ENCODE peak calls at places on chromosomes 6 and 20, in four cellular contexts. U is Peyer's patch, X is PC-3, Y is heart right ventricle. J is an unnamed sample.

GRCh38 chr6:90238663-90239542 is 57.7 kb downstream of the BACH2 start:
- DNase-seq in U (no peak), X (no peak), Y (no peak), J (no peak)

GRCh38 chr6:28772480-28773381 is 151.1 kb downstream of the TRIM27 start:
- DNase-seq in U (no peak), X (no peak), Y (no peak), J (no peak)

GRCh38 chr6:44487611-44488010 is 100.1 kb downstream of the CDC5L start:
- DNase-seq in U (no peak), X (no peak), Y (no peak), J (no peak)

GRCh38 chr6:32689531-32690505 is 23.4 kb upstream of the HLA-DQB1 start:
- DNase-seq in U (peak), X (no peak), Y (no peak), J (peak)

GRCh38 chr20:9958693-9959092 is 76.1 kb upstream of the ANKEF1 start:
- DNase-seq in U (no peak), X (no peak), Y (no peak), J (no peak)

GRCh38 chr20:60823001-60823649 is 428.9 kb upstream of the CDH4 start:
- DNase-seq in U (no peak), X (no peak), Y (no peak), J (no peak)

GRCh38 chr6:158789115-158789917 is 29.9 kb downstream of the EZR start:
- DNase-seq in U (peak), X (no peak), Y (no peak), J (no peak)

GRCh38 chr6:115485400-115485799 is 575.3 kb downstream of the FRK start:
- DNase-seq in U (no peak), X (peak), Y (no peak), J (no peak)

GRCh38 chr6:52233975-52234823 is 10.1 kb downstream of the IL17F start:
- DNase-seq in U (no peak), X (peak), Y (no peak), J (peak)

GRCh38 chr20:38673731-38674177 is 50.5 kb upstream of the SLC32A1 start:
- DNase-seq in U (no peak), X (no peak), Y (no peak), J (no peak)

GRCh38 chr6:113530769-113531168 is 326.4 kb upstream of the MARCKS start:
- DNase-seq in U (no peak), X (peak), Y (no peak), J (peak)

GRCh38 chr6:99821164-99821563 is 172.9 kb downstream of the MCHR2 start:
- DNase-seq in U (no peak), X (peak), Y (no peak), J (no peak)

GRCh38 chr6:135088818-135089809 is 34.5 kb upstream of the HBS1L start:
- DNase-seq in U (no peak), X (peak), Y (no peak), J (peak)

GRCh38 chr6:10268661-10269060 is 146.2 kb downstream of the TFAP2A start:
- DNase-seq in U (no peak), X (no peak), Y (no peak), J (no peak)

GRCh38 chr6:63546236-63546635 is 26.0 kb upstream of the LOC128125822 start:
- DNase-seq in U (no peak), X (no peak), Y (no peak), J (no peak)
- H3K27ac ChIP-seq in U (no peak), X (no peak), Y (no peak), J (no peak)

DNA sequence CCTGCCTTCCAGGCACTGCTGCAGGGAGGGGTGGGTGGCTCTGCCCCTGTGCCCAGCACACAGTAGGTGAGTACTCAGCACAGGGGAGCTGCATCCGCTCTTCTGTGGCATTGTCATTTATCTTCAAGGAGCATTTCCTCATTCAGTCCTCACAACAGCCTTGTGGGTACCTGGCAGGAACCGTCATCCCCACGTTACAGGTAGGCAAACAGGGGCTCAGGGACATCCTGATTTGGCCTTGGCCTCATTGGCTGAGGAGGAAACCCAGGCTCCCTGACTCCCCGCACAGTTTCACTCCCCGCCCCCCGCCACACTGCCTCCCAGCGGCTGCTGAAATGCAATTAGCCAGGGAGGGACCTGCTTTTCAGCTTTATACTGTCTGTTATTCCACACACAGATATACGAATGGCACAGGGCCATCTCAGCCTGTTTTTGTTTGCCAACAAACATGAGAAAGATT is 24.3 kb upstream of the PNPLA1 start:
- DNase-seq in U (no peak), X (no peak), Y (no peak), J (no peak)
- TF ChIP-seq CTCF in U (no peak), X (peak), Y (no peak), J (no peak)

GRCh38 chr6:105675715-105676397 is 273.0 kb upstream of the PREP start:
- DNase-seq in U (no peak), X (peak), Y (no peak), J (peak)
- H3K27ac ChIP-seq in U (no peak), X (peak), Y (no peak), J (no peak)

DNA sequence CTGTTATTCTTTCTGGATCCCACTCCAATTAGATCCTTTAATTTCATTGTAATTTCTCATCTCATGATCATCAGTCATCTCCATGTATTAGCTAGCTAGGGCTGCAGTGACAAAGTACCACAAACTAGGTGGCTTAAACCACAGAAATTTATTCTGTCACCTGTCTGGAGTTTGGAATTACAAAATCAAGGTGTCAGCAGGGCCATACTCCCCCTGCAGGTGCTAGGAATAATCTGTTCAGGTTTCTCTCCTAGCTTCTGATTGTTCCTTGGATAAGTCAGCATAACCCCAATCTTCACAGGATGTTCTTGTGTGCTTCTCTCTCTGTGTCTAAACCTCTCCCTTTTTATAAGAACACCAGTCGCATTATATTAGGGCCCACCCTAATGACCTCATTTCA is 40.4 kb downstream of the BEND6 start:
- DNase-seq in U (no peak), X (peak), Y (no peak), J (peak)
- TF ChIP-seq CTCF in U (no peak), X (peak), Y (no peak), J (no peak)

GRCh38 chr6:14664112-14664592 is 546.6 kb downstream of the CD83 start:
- DNase-seq in U (peak), X (no peak), Y (no peak), J (no peak)

GRCh38 chr6:14661696-14662095 is 544.1 kb downstream of the CD83 start:
- DNase-seq in U (no peak), X (no peak), Y (no peak), J (no peak)

GRCh38 chr6:14661188-14661587 is 543.6 kb downstream of the CD83 start:
- DNase-seq in U (peak), X (no peak), Y (no peak), J (no peak)

GRCh38 chr6:14665827-14666724 is 548.5 kb downstream of the CD83 start:
- DNase-seq in U (no peak), X (peak), Y (no peak), J (peak)

GRCh38 chr6:14664616-14665315 is 547.2 kb downstream of the CD83 start:
- DNase-seq in U (peak), X (peak), Y (no peak), J (no peak)
- H3K27ac ChIP-seq in U (no peak), X (peak), Y (no peak), J (no peak)

DNA sequence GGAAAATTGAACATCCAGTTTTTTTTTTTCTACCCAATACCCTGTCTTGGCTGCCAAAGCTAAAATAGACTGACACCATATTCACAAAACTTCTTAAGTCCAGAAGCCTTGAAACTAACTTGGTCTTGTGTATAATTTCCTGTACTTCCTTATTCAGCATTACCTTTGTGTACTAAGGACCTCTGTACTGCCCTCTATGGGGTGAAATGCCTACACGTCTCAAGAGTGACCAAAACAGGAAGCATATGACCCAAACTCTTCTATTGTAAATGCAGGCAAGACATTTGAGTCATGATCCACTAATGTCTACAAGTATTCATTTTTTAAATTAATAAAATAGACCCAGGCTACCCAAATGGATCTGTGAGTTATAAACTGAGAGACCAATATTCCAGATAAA is 50.4 kb downstream of the HMGCLL1 start:
- DNase-seq in U (no peak), X (peak), Y (no peak), J (peak)
- TF ChIP-seq CTCF in U (no peak), X (peak), Y (no peak), J (no peak)

DNA sequence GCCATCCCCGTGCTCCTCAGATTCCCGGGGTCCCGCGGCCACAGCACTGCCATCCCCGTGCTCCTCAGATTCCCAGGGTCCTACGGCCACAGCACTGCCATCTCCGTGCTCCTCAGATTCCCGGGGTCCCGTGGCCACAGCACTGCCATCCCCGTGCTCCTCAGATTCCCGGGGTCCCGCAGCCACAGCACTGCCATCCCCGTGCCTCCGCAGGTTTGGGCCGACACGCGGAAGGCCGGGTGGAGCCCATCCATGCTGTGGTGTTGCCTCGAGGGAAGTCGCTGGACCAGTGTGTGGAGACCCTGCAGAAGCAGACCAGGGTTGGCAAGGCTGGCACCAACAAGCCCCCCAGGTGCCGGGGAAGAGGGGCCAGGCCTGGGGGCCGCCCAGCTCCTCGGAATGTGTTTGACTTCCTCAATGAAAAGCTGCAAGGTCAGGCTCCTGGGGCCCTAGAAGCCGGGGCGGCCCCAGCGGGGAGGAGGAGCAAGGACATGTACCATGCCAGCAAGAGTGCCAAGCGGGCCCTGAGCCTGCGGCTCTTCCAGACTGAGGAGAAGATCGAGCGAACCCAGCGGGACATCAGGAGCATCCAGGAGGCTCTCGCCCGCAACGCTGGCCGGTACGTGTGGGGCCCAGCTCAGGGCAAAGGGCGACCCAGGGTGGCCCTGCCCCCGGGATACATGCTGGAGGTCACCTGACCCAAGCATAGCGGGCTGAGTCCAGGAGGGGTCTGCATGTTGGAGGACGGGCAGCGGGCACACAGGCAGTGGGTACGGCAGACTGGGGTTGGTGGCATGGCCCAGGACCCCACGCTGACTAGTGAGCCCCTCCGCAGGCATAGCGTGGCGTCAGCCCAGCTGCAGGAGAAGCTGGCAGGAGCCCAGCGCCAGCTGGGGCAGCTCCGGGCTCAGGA is 1.3 kb upstream of the LIME1 start:
- DNase-seq in U (no peak), X (no peak), Y (no peak), J (no peak)
- H3K27ac ChIP-seq in U (no peak), X (no peak), Y (no peak), J (peak)

GRCh38 chr6:53287336-53288225 is 61.2 kb downstream of the ELOVL5 start:
- DNase-seq in U (no peak), X (no peak), Y (no peak), J (no peak)

GRCh38 chr6:53294095-53294494 is 54.7 kb downstream of the ELOVL5 start:
- DNase-seq in U (peak), X (no peak), Y (no peak), J (no peak)

GRCh38 chr6:53294611-53295010 is 54.1 kb downstream of the ELOVL5 start:
- DNase-seq in U (no peak), X (no peak), Y (no peak), J (no peak)

GRCh38 chr6:53293691-53294090 is 55.1 kb downstream of the ELOVL5 start:
- DNase-seq in U (no peak), X (no peak), Y (no peak), J (no peak)

DNA sequence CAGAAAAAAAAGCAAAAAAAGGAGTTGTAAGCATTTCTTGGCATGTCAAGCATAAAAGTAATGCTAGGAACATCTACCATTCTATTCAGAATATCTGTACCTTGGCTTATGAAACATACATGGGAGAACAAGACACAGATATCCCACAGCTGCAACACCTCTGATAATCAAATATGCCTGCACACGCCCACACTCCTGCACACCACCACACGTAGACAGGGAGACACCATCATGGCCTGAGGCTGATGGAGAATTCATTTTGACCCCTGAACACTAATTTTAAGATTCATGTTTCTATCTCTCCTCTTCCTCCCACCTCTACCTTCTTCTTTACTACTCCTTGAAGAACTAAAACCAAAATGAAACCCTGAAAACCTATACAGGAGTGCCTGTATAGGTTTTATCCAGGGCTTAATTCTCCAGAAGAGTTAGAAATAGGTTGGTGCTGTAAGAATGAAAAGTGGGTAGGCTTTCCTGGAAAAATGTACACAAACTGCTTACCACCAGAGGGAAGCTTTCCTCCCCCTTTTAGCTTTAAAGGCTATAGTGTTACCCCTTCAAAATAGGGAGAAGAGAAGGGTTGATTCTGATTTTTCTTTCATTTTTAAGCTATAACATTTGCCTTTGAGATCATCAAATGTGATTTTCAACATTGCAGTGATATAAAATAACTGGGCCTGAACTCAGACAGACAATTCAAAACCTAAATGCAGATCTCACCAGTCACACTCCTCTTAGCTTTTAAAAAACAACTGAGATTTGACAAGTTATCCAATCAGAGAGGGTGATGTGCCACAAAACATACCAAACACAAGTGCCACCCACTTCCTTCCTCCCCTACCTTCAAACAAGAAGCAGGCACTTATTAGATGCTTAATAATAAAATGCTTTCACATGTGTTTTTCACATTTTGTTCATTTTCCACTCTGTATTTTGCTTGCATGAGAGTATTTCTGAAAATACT is 57.9 kb downstream of the ELOVL5 start:
- DNase-seq in U (no peak), X (no peak), Y (no peak), J (no peak)
- TF ChIP-seq CTCF in U (no peak), X (peak), Y (no peak), J (no peak)

GRCh38 chr20:43188234-43188653 is 1.5 kb downstream of the PTPRT start:
- DNase-seq in U (no peak), X (no peak), Y (no peak), J (no peak)

GRCh38 chr20:43189614-43190331 is at the start of gene PTPRT:
- DNase-seq in U (no peak), X (no peak), Y (no peak), J (no peak)

GRCh38 chr20:43187476-43188233 is 2.1 kb downstream of the PTPRT start:
- DNase-seq in U (peak), X (peak), Y (peak), J (peak)

GRCh38 chr20:43190332-43190953 is 737 bp upstream of the PTPRT start:
- DNase-seq in U (no peak), X (no peak), Y (no peak), J (no peak)

DNA sequence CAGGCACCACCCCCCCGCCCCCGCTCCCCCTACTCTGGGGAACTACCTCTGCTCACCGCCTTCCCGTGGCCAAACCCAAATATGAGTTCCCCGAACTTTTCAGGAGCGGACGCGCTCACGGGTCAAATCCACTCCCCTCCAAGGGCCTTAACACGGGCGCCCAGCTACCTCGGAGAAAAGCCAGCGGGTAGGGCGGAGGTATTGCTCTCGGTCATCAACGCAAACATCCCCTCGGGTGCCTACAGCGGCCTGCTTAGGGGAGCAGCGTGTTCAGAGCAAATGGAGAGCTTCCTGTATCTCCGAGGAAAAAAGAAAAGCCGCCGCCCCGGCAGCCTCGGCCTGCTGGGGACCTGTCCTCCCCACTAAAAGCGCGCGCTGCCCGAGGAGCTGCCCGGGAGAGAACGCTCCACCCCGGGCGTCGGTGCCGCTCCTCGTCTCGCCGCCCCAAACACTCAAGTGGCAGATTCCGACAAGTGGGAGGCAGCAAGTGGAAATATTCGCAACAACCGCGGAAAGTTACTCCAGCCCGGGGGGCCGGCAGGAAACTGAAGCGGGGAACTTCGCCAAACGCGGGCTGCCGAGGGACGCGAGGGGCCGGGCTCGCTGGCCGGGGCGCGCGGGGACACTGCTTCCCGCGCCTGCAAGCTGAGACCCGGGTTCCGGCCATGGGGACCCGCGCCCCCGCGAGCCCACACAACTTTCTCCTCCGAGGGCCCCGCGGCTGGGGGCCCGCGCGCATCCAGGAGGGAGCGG is 669 bp downstream of the PTPRT start:
- DNase-seq in U (no peak), X (no peak), Y (no peak), J (no peak)
- H3K27ac ChIP-seq in U (no peak), X (no peak), Y (no peak), J (no peak)

GRCh38 chr20:15699431-15700146 is 873.7 kb downstream of the KIF16B start:
- DNase-seq in U (no peak), X (peak), Y (no peak), J (no peak)
- TF ChIP-seq CTCF in U (no peak), X (peak), Y (no peak), J (no peak)